ENCODE peak calls at places on chromosomes 6 and 20, in nine cellular contexts. One of them, this sample, is unnamed.

GRCh38 chr6:90184334-90185298 is 112.0 kb downstream of the BACH2 start:
- DNase-seq in endothelial cell of umbilical vein: peak; percentile 92
- DNase-seq in endothelial cell: no peak
- DNase-seq in CD8-positive, alpha-beta T cell: peak; percentile 22
- DNase-seq in pancreas: no peak
- DNase-seq in ovary: no peak
- DNase-seq in A549: no peak
- DNase-seq in GM12864: no peak
- DNase-seq in glutamatergic neuron: no peak
- DNase-seq in this sample: no peak

GRCh38 chr6:106685833-106686232 is 56.5 kb downstream of the QRSL1 start:
- DNase-seq in pancreas: no peak
- DNase-seq in endothelial cell of umbilical vein: no peak
- DNase-seq in A549: no peak
- DNase-seq in endothelial cell: no peak
- DNase-seq in GM12864: no peak
- DNase-seq in glutamatergic neuron: no peak
- DNase-seq in CD8-positive, alpha-beta T cell: no peak
- DNase-seq in ovary: no peak
- DNase-seq in this sample: no peak

GRCh38 chr6:39426057-39426592 is 103.6 kb upstream of the KCNK16 start:
- DNase-seq in GM12864: no peak
- DNase-seq in ovary: no peak
- DNase-seq in CD8-positive, alpha-beta T cell: no peak
- DNase-seq in glutamatergic neuron: no peak
- DNase-seq in A549: peak; percentile 23
- DNase-seq in endothelial cell of umbilical vein: peak; percentile 95
- DNase-seq in endothelial cell: no peak
- DNase-seq in pancreas: no peak
- DNase-seq in this sample: no peak

GRCh38 chr6:16335176-16335575 is 96.8 kb downstream of the GMPR start:
- DNase-seq in CD8-positive, alpha-beta T cell: no peak
- DNase-seq in GM12864: no peak
- DNase-seq in endothelial cell of umbilical vein: no peak
- DNase-seq in pancreas: no peak
- DNase-seq in ovary: no peak
- DNase-seq in glutamatergic neuron: no peak
- DNase-seq in endothelial cell: no peak
- DNase-seq in A549: no peak
- DNase-seq in this sample: no peak

GRCh38 chr6:8539446-8539845 is 104.1 kb upstream of the SLC35B3 start:
- DNase-seq in A549: peak; percentile 3
- DNase-seq in glutamatergic neuron: no peak
- DNase-seq in GM12864: no peak
- DNase-seq in pancreas: no peak
- DNase-seq in ovary: no peak
- DNase-seq in endothelial cell: no peak
- DNase-seq in CD8-positive, alpha-beta T cell: no peak
- DNase-seq in endothelial cell of umbilical vein: no peak
- DNase-seq in this sample: peak; percentile 15

GRCh38 chr6:4799912-4800311 is 23.7 kb downstream of the CDYL start:
- DNase-seq in endothelial cell: no peak
- DNase-seq in A549: no peak
- DNase-seq in CD8-positive, alpha-beta T cell: no peak
- DNase-seq in endothelial cell of umbilical vein: no peak
- DNase-seq in pancreas: no peak
- DNase-seq in glutamatergic neuron: no peak
- DNase-seq in ovary: no peak
- DNase-seq in GM12864: no peak
- DNase-seq in this sample: no peak

GRCh38 chr6:104483225-104483834 is 376.4 kb downstream of the HACE1 start:
- DNase-seq in CD8-positive, alpha-beta T cell: no peak
- DNase-seq in GM12864: no peak
- DNase-seq in A549: peak; percentile 14
- DNase-seq in glutamatergic neuron: no peak
- DNase-seq in endothelial cell: no peak
- DNase-seq in ovary: no peak
- DNase-seq in pancreas: no peak
- DNase-seq in endothelial cell of umbilical vein: no peak
- DNase-seq in this sample: no peak

GRCh38 chr6:24273471-24273870 is 84.4 kb downstream of the DCDC2 start:
- DNase-seq in endothelial cell: no peak
- DNase-seq in glutamatergic neuron: no peak
- DNase-seq in endothelial cell of umbilical vein: no peak
- DNase-seq in A549: no peak
- DNase-seq in ovary: no peak
- DNase-seq in CD8-positive, alpha-beta T cell: no peak
- DNase-seq in GM12864: no peak
- DNase-seq in pancreas: no peak
- DNase-seq in this sample: no peak

GRCh38 chr6:134230087-134230717 is 87.7 kb downstream of the SGK1 start:
- DNase-seq in glutamatergic neuron: no peak
- DNase-seq in GM12864: no peak
- DNase-seq in A549: no peak
- DNase-seq in ovary: no peak
- DNase-seq in endothelial cell: peak; percentile 8
- DNase-seq in endothelial cell of umbilical vein: peak; percentile 27
- DNase-seq in pancreas: no peak
- DNase-seq in CD8-positive, alpha-beta T cell: no peak
- DNase-seq in this sample: no peak

GRCh38 chr6:16698988-16699868 is 62.0 kb downstream of the ATXN1 start:
- DNase-seq in glutamatergic neuron: no peak
- DNase-seq in endothelial cell: no peak
- DNase-seq in pancreas: no peak
- DNase-seq in ovary: no peak
- DNase-seq in A549: no peak
- DNase-seq in endothelial cell of umbilical vein: no peak
- DNase-seq in CD8-positive, alpha-beta T cell: peak; percentile 34
- DNase-seq in GM12864: no peak
- DNase-seq in this sample: no peak

GRCh38 chr6:148943451-148943850 is 196.6 kb downstream of the UST start:
- DNase-seq in pancreas: no peak
- DNase-seq in endothelial cell: no peak
- DNase-seq in endothelial cell of umbilical vein: no peak
- DNase-seq in GM12864: no peak
- DNase-seq in ovary: no peak
- DNase-seq in A549: no peak
- DNase-seq in CD8-positive, alpha-beta T cell: no peak
- DNase-seq in glutamatergic neuron: no peak
- DNase-seq in this sample: no peak

GRCh38 chr6:39055661-39056060 is 7.1 kb downstream of the GLP1R start:
- DNase-seq in endothelial cell of umbilical vein: no peak
- DNase-seq in ovary: no peak
- DNase-seq in GM12864: no peak
- DNase-seq in pancreas: no peak
- DNase-seq in glutamatergic neuron: no peak
- DNase-seq in endothelial cell: no peak
- DNase-seq in A549: no peak
- DNase-seq in CD8-positive, alpha-beta T cell: no peak
- DNase-seq in this sample: no peak

GRCh38 chr20:48352042-48352441 is 475.8 kb downstream of the PREX1 start:
- DNase-seq in endothelial cell of umbilical vein: no peak
- DNase-seq in GM12864: no peak
- DNase-seq in endothelial cell: no peak
- DNase-seq in ovary: no peak
- DNase-seq in CD8-positive, alpha-beta T cell: no peak
- DNase-seq in glutamatergic neuron: no peak
- DNase-seq in pancreas: no peak
- DNase-seq in A549: no peak
- DNase-seq in this sample: no peak

GRCh38 chr6:166767191-166767590 is 140.1 kb upstream of the RPS6KA2 start:
- DNase-seq in ovary: no peak
- DNase-seq in glutamatergic neuron: no peak
- DNase-seq in GM12864: no peak
- DNase-seq in pancreas: no peak
- DNase-seq in A549: no peak
- DNase-seq in endothelial cell: peak; percentile 2
- DNase-seq in endothelial cell of umbilical vein: no peak
- DNase-seq in CD8-positive, alpha-beta T cell: no peak
- DNase-seq in this sample: no peak

GRCh38 chr20:37198962-37199660 is 19.8 kb upstream of the MROH8 start:
- DNase-seq in pancreas: no peak
- DNase-seq in glutamatergic neuron: no peak
- DNase-seq in endothelial cell of umbilical vein: no peak
- DNase-seq in ovary: no peak
- DNase-seq in CD8-positive, alpha-beta T cell: no peak
- DNase-seq in A549: no peak
- DNase-seq in GM12864: no peak
- DNase-seq in endothelial cell: no peak
- DNase-seq in this sample: no peak

GRCh38 chr6:162907876-162908481 is 180.2 kb downstream of the PACRG start:
- DNase-seq in pancreas: no peak
- DNase-seq in CD8-positive, alpha-beta T cell: no peak
- DNase-seq in ovary: no peak
- DNase-seq in A549: peak; percentile 52
- DNase-seq in endothelial cell: no peak
- DNase-seq in glutamatergic neuron: no peak
- DNase-seq in GM12864: peak; percentile 22
- DNase-seq in endothelial cell of umbilical vein: peak; percentile 22
- DNase-seq in this sample: no peak

GRCh38 chr6:39488255-39488881 is 165.9 kb upstream of the KCNK16 start:
- DNase-seq in GM12864: no peak
- DNase-seq in glutamatergic neuron: no peak
- DNase-seq in CD8-positive, alpha-beta T cell: no peak
- DNase-seq in ovary: no peak
- DNase-seq in pancreas: no peak
- DNase-seq in endothelial cell: no peak
- DNase-seq in endothelial cell of umbilical vein: no peak
- DNase-seq in A549: no peak
- DNase-seq in this sample: no peak

GRCh38 chr6:26234421-26235239 is 130.4 kb upstream of the BTN3A2 start:
- DNase-seq in glutamatergic neuron: peak; percentile 50
- DNase-seq in endothelial cell of umbilical vein: peak; percentile 89
- DNase-seq in pancreas: no peak
- DNase-seq in endothelial cell: peak; percentile 50
- DNase-seq in GM12864: peak; percentile 83
- DNase-seq in ovary: no peak
- DNase-seq in CD8-positive, alpha-beta T cell: peak; percentile 66
- DNase-seq in A549: peak; percentile 89
- DNase-seq in this sample: peak; percentile 73

DNA sequence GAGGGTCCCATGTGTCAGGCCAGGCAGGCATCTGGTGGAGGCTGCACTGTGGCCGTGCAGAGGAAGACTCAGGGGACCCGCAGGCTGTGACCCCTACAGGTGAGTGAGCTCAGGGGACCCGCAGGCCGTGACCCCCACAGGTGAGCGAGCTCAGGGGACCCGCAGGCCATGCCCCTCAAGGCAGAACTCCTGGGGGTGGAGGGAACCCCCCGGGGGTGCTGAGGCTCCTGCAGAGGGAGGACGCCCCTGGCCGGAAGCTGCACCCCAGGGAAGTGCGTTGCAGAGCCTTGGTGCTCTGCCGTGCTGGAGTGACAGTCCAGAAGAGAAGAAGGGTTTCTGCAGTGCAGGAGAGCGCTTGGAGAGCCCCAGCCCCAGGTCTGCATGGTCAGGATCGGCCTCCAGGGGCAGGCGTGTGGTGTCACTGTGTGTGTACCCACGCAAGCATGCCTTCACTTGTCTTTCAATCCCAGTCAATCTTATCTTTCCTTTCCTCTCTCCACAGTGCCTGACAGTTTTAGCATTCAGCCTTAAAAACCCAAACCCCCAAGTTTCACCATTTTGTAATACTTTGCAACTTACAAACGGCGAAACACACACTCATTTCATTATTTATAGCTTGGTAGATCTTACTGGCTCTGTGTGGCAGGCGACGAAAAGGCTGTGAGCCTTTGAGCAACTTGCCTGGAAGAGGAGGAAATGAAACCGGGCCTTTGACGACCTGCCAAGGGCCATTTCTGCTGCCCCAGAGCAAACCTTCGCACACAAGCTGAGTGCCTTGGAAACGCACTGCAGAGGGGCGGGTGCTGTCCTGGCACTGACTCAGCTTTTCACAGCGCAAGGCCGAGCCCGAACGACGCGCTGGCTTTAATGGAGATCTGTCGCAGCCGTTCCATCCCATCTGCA is 101.4 kb upstream of the AGPAT4 start:
- DNase-seq in glutamatergic neuron: peak; percentile 40
- DNase-seq in ovary: peak; percentile 26
- DNase-seq in A549: peak; percentile 14
- DNase-seq in pancreas: peak; percentile 51
- DNase-seq in GM12864: no peak
- DNase-seq in endothelial cell of umbilical vein: peak; percentile 25
- DNase-seq in endothelial cell: peak; percentile 30
- DNase-seq in CD8-positive, alpha-beta T cell: no peak
- DNase-seq in this sample: no peak
- TF ChIP-seq CTCF in glutamatergic neuron: no peak
- TF ChIP-seq CTCF in ovary: no peak
- TF ChIP-seq CTCF in A549: no peak
- TF ChIP-seq CTCF in pancreas: no peak
- TF ChIP-seq CTCF in GM12864: peak; percentile 38
- TF ChIP-seq CTCF in endothelial cell of umbilical vein: no peak
- TF ChIP-seq CTCF in endothelial cell: no peak
- TF ChIP-seq CTCF in CD8-positive, alpha-beta T cell: no peak
- TF ChIP-seq CTCF in this sample: no peak

GRCh38 chr20:17614176-17614811 is 44.4 kb downstream of the DSTN start:
- DNase-seq in endothelial cell: no peak
- DNase-seq in GM12864: no peak
- DNase-seq in glutamatergic neuron: peak; percentile 64
- DNase-seq in pancreas: peak; percentile 86
- DNase-seq in CD8-positive, alpha-beta T cell: no peak
- DNase-seq in endothelial cell of umbilical vein: no peak
- DNase-seq in ovary: peak; percentile 81
- DNase-seq in A549: peak; percentile 51
- DNase-seq in this sample: no peak
- TF ChIP-seq CTCF in endothelial cell: no peak
- TF ChIP-seq CTCF in GM12864: no peak
- TF ChIP-seq CTCF in glutamatergic neuron: no peak
- TF ChIP-seq CTCF in pancreas: no peak
- TF ChIP-seq CTCF in CD8-positive, alpha-beta T cell: no peak
- TF ChIP-seq CTCF in endothelial cell of umbilical vein: no peak
- TF ChIP-seq CTCF in ovary: no peak
- TF ChIP-seq CTCF in A549: no peak
- TF ChIP-seq CTCF in this sample: no peak

GRCh38 chr20:62529916-62530642 is 54.3 kb upstream of the GATA5 start:
- DNase-seq in glutamatergic neuron: peak; percentile 60
- DNase-seq in GM12864: no peak
- DNase-seq in pancreas: no peak
- DNase-seq in CD8-positive, alpha-beta T cell: no peak
- DNase-seq in endothelial cell: no peak
- DNase-seq in A549: no peak
- DNase-seq in endothelial cell of umbilical vein: no peak
- DNase-seq in ovary: no peak
- DNase-seq in this sample: no peak
- TF ChIP-seq CTCF in glutamatergic neuron: no peak
- TF ChIP-seq CTCF in GM12864: no peak
- TF ChIP-seq CTCF in pancreas: no peak
- TF ChIP-seq CTCF in CD8-positive, alpha-beta T cell: no peak
- TF ChIP-seq CTCF in endothelial cell: no peak
- TF ChIP-seq CTCF in A549: no peak
- TF ChIP-seq CTCF in endothelial cell of umbilical vein: no peak
- TF ChIP-seq CTCF in ovary: no peak
- TF ChIP-seq CTCF in this sample: no peak

GRCh38 chr6:33407132-33407718 is 3.6 kb upstream of the PHF1 start:
- DNase-seq in GM12864: no peak
- DNase-seq in pancreas: no peak
- DNase-seq in glutamatergic neuron: no peak
- DNase-seq in ovary: no peak
- DNase-seq in A549: peak; percentile 47
- DNase-seq in CD8-positive, alpha-beta T cell: no peak
- DNase-seq in endothelial cell: no peak
- DNase-seq in endothelial cell of umbilical vein: peak; percentile 58
- DNase-seq in this sample: no peak
- TF ChIP-seq CTCF in GM12864: no peak
- TF ChIP-seq CTCF in pancreas: no peak
- TF ChIP-seq CTCF in glutamatergic neuron: no peak
- TF ChIP-seq CTCF in ovary: no peak
- TF ChIP-seq CTCF in A549: no peak
- TF ChIP-seq CTCF in CD8-positive, alpha-beta T cell: no peak
- TF ChIP-seq CTCF in endothelial cell: no peak
- TF ChIP-seq CTCF in endothelial cell of umbilical vein: no peak
- TF ChIP-seq CTCF in this sample: peak; percentile 11